ENCODE peak calls at places on chromosomes 4 and X, in nine cellular contexts. X, J, N, W, C, P, Y, A and O are unnamed samples.

GRCh38 chr4:68180858-68181531 is 51.3 kb upstream of the TMPRSS11F start:
- DNase-seq in X (no peak), J (peak), N (no peak), W (no peak), C (no peak), P (no peak), Y (no peak), A (no peak), O (no peak)

GRCh38 chrX:54352677-54353076 is 5.2 kb downstream of the WNK3 start:
- DNase-seq in X (no peak), J (no peak), N (no peak), W (no peak), C (no peak), P (no peak), Y (no peak), A (no peak), O (no peak)

GRCh38 chr4:162456106-162456505 is 292.3 kb upstream of the FSTL5 start:
- DNase-seq in X (no peak), J (peak), N (no peak), W (no peak), C (no peak), P (no peak), Y (no peak), A (no peak), O (no peak)

GRCh38 chrX:15447985-15448639 is 45.0 kb downstream of the PIR start:
- DNase-seq in X (no peak), J (no peak), N (no peak), W (no peak), C (no peak), P (no peak), Y (peak), A (no peak), O (no peak)

GRCh38 chr4:158521490-158522111 is at the start of gene RXFP1:
- DNase-seq in X (no peak), J (no peak), N (no peak), W (no peak), C (no peak), P (no peak), Y (no peak), A (no peak), O (no peak)

GRCh38 chr4:2043396-2044118 is 15.6 kb upstream of the NAT8L start:
- DNase-seq in X (no peak), J (no peak), N (no peak), W (no peak), C (no peak), P (no peak), Y (no peak), A (no peak), O (no peak)

GRCh38 chrX:82756272-82756671 is 751.8 kb upstream of the POU3F4 start:
- DNase-seq in X (no peak), J (peak), N (no peak), W (no peak), C (no peak), P (no peak), Y (no peak), A (no peak), O (no peak)

GRCh38 chr4:16591867-16592266 is 306.6 kb downstream of the LDB2 start:
- DNase-seq in X (no peak), J (no peak), N (peak), W (no peak), C (no peak), P (no peak), Y (peak), A (no peak), O (no peak)

GRCh38 chrX:17443546-17443945 is 68.5 kb downstream of the NHS start:
- DNase-seq in X (no peak), J (no peak), N (no peak), W (no peak), C (no peak), P (no peak), Y (no peak), A (no peak), O (no peak)

GRCh38 chr4:30916337-30917274 is 196.4 kb downstream of the PCDH7 start:
- DNase-seq in X (no peak), J (no peak), N (no peak), W (no peak), C (no peak), P (no peak), Y (no peak), A (no peak), O (no peak)

GRCh38 chr4:173346074-173346473 is 11.9 kb upstream of the HMGB2 start:
- DNase-seq in X (no peak), J (peak), N (no peak), W (no peak), C (no peak), P (no peak), Y (no peak), A (no peak), O (no peak)

GRCh38 chr4:83561381-83561780 is 25.5 kb downstream of the GPAT3 start:
- DNase-seq in X (no peak), J (peak), N (no peak), W (no peak), C (peak), P (no peak), Y (peak), A (no peak), O (peak)

GRCh38 chr4:78525559-78525958 is 26.0 kb upstream of the ANXA3 start:
- DNase-seq in X (no peak), J (no peak), N (no peak), W (no peak), C (no peak), P (no peak), Y (no peak), A (no peak), O (no peak)

GRCh38 chr4:10019521-10020051 is 1.7 kb downstream of the SLC2A9 start:
- DNase-seq in X (no peak), J (no peak), N (no peak), W (no peak), C (no peak), P (no peak), Y (no peak), A (no peak), O (no peak)

GRCh38 chr4:57265831-57266582 is 155.8 kb upstream of the IGFBP7 start:
- DNase-seq in X (no peak), J (no peak), N (no peak), W (no peak), C (no peak), P (no peak), Y (no peak), A (no peak), O (no peak)

GRCh38 chrX:68292471-68292870 is 140.8 kb downstream of the OPHN1 start:
- DNase-seq in X (no peak), J (no peak), N (no peak), W (no peak), C (no peak), P (no peak), Y (no peak), A (no peak), O (no peak)

GRCh38 chrX:140521393-140521792 is 16.5 kb upstream of the SOX3 start:
- DNase-seq in X (no peak), J (no peak), N (no peak), W (no peak), C (no peak), P (no peak), Y (no peak), A (no peak), O (no peak)

GRCh38 chrX:17022205-17022604 is 75.7 kb downstream of the REPS2 start:
- DNase-seq in X (no peak), J (no peak), N (no peak), W (no peak), C (no peak), P (no peak), Y (no peak), A (no peak), O (no peak)

GRCh38 chrX:43836435-43837184 is 45.6 kb downstream of the MAOB start:
- DNase-seq in X (no peak), J (peak), N (no peak), W (peak), C (no peak), P (no peak), Y (no peak), A (no peak), O (no peak)

GRCh38 chr4:141849778-141850177 is 213.4 kb downstream of the IL15 start:
- DNase-seq in X (no peak), J (no peak), N (no peak), W (no peak), C (no peak), P (no peak), Y (peak), A (no peak), O (no peak)

GRCh38 chrX:123854329-123854728 is 5.5 kb upstream of the XIAP start:
- DNase-seq in X (no peak), J (no peak), N (no peak), W (no peak), C (peak), P (no peak), Y (no peak), A (no peak), O (no peak)

GRCh38 chr4:24914460-24914859 is 1.6 kb upstream of the CCDC149 start:
- DNase-seq in X (no peak), J (no peak), N (no peak), W (no peak), C (no peak), P (no peak), Y (no peak), A (no peak), O (no peak)

GRCh38 chrX:1075156-1075555 is 137.3 kb downstream of the CRLF2 start:
- DNase-seq in X (no peak), J (no peak), N (no peak), W (no peak), C (no peak), P (no peak), Y (no peak), A (no peak), O (no peak)

GRCh38 chr4:111778543-111778942 is 366.7 kb upstream of the FAM241A start:
- DNase-seq in X (no peak), J (no peak), N (no peak), W (no peak), C (no peak), P (no peak), Y (peak), A (no peak), O (no peak)

GRCh38 chr4:162952232-162952631 is 214.5 kb downstream of the NAF1 start:
- DNase-seq in X (no peak), J (peak), N (no peak), W (no peak), C (peak), P (no peak), Y (no peak), A (no peak), O (no peak)

GRCh38 chr4:172515266-172515879 is 653.2 kb upstream of the GALNT7 start:
- DNase-seq in X (peak), J (no peak), N (no peak), W (no peak), C (no peak), P (no peak), Y (peak), A (no peak), O (no peak)

GRCh38 chr4:156336516-156336915 is 382.9 kb upstream of the CTSO start:
- DNase-seq in X (no peak), J (no peak), N (no peak), W (no peak), C (no peak), P (no peak), Y (no peak), A (no peak), O (no peak)

GRCh38 chr4:38634047-38634759 is 29.8 kb upstream of the KLF3 start:
- DNase-seq in X (no peak), J (no peak), N (no peak), W (peak), C (no peak), P (no peak), Y (peak), A (no peak), O (no peak)

GRCh38 chr4:73653695-73654106 is 33.5 kb upstream of the RASSF6 start:
- DNase-seq in X (peak), J (peak), N (no peak), W (peak), C (peak), P (peak), Y (peak), A (no peak), O (peak)

GRCh38 chr4:7112656-7113055 is 44.8 kb upstream of the GRPEL1 start:
- DNase-seq in X (no peak), J (no peak), N (no peak), W (no peak), C (no peak), P (no peak), Y (no peak), A (no peak), O (no peak)

GRCh38 chr4:85737254-85737653 is 262.3 kb downstream of the ARHGAP24 start:
- DNase-seq in X (no peak), J (no peak), N (no peak), W (no peak), C (no peak), P (no peak), Y (peak), A (no peak), O (no peak)